ENCODE peak calls at places on chromosomes 12 and 14, in seven cellular contexts. A, Q, W, Y, L, Z and T are unnamed samples.

GRCh38 chr12:32603858-32604257 is 75.2 kb upstream of the DNM1L start:
- DNase-seq in A (no peak), Y (no peak), Z (no peak), L (peak), Q (no peak), W (no peak), T (no peak)

GRCh38 chr12:14913381-14913781 is 25.0 kb downstream of the ERP27 start:
- DNase-seq in L (peak), Y (no peak), W (no peak), Z (no peak), A (no peak), Q (no peak), T (peak)

GRCh38 chr12:106774808-106775524 is 484 bp downstream of the RIC8B start:
- DNase-seq in L (no peak), Z (no peak), A (peak), W (no peak), Q (no peak), Y (peak), T (no peak)

GRCh38 chr12:53212931-53213330 is 5.9 kb upstream of the ITGB7 start:
- DNase-seq in Y (no peak), A (no peak), Q (no peak), L (no peak), W (no peak), Z (no peak), T (no peak)

GRCh38 chr14:69320581-69321365 is 60.8 kb downstream of the GALNT16 start:
- DNase-seq in Q (no peak), Z (no peak), Y (peak), A (no peak), W (no peak), L (no peak), T (no peak)

GRCh38 chr14:72525087-72525909 is 368.6 kb downstream of the DPF3 start:
- DNase-seq in Z (no peak), Q (no peak), L (no peak), W (no peak), A (no peak), Y (no peak), T (no peak)

GRCh38 chr14:78259831-78260230 is 89.7 kb downstream of the NRXN3 start:
- DNase-seq in A (no peak), Z (no peak), Y (no peak), L (no peak), W (no peak), Q (no peak), T (no peak)

GRCh38 chr12:131852551-131853299 is 24.5 kb downstream of the MMP17 start:
- DNase-seq in A (no peak), Y (no peak), W (no peak), Q (no peak), L (no peak), Z (no peak), T (no peak)

GRCh38 chr14:66396165-66396564 is 90.0 kb upstream of the CCDC196 start:
- DNase-seq in A (no peak), Y (no peak), W (no peak), L (no peak), Z (no peak), Q (no peak), T (no peak)

GRCh38 chr12:13777374-13777773 is 204.0 kb downstream of the GRIN2B start:
- DNase-seq in Z (no peak), A (no peak), Y (no peak), W (no peak), L (no peak), Q (no peak), T (no peak)

GRCh38 chr14:65849096-65849495 is 436.6 kb downstream of the FUT8 start:
- DNase-seq in W (no peak), L (no peak), Z (no peak), Y (no peak), Q (no peak), A (no peak), T (no peak)

GRCh38 chr12:94872007-94872653 is 131.4 kb downstream of the NDUFA12 start:
- DNase-seq in A (no peak), L (peak), Y (no peak), Q (no peak), W (no peak), Z (no peak), T (no peak)

GRCh38 chr14:104230119-104230885 is 91.9 kb downstream of the KIF26A start:
- DNase-seq in Z (no peak), Y (no peak), L (no peak), Q (no peak), A (no peak), W (no peak), T (no peak)

GRCh38 chr12:114933428-114934160 is 249.6 kb upstream of the TBX3 start:
- DNase-seq in Y (no peak), L (peak), A (no peak), Z (no peak), W (no peak), Q (no peak), T (no peak)

GRCh38 chr12:116604151-116604550 is 45.0 kb downstream of the MAP1LC3B2 start:
- DNase-seq in W (no peak), Z (no peak), L (no peak), Q (no peak), Y (no peak), A (no peak), T (no peak)

GRCh38 chr12:55757701-55758100 is 14.8 kb downstream of the GDF11 start:
- DNase-seq in W (no peak), Y (no peak), Q (no peak), Z (no peak), A (no peak), L (no peak), T (no peak)

GRCh38 chr12:91353266-91353665 is 170.6 kb upstream of the DCN start:
- DNase-seq in Y (no peak), W (no peak), Z (no peak), Q (no peak), L (no peak), A (no peak), T (no peak)

GRCh38 chr14:58813745-58814144 is 176.0 kb downstream of the DACT1 start:
- DNase-seq in A (no peak), L (no peak), W (no peak), Q (no peak), Y (no peak), Z (no peak), T (no peak)

GRCh38 chr14:21096889-21097615 is 1.4 kb downstream of the ZNF219 start:
- DNase-seq in A (no peak), Y (no peak), W (no peak), L (no peak), Q (no peak), Z (no peak), T (no peak)

GRCh38 chr14:36655571-36655962 is 6.1 kb upstream of the PAX9 start:
- DNase-seq in W (no peak), L (no peak), Z (no peak), Q (no peak), Y (no peak), A (no peak), T (no peak)

GRCh38 chr14:73775339-73776193 is 61.4 kb upstream of the PNMA1 start:
- DNase-seq in W (no peak), Z (no peak), L (no peak), Q (no peak), Y (no peak), A (no peak), T (no peak)

GRCh38 chr14:61420326-61420725 is 98.9 kb downstream of the PRKCH start:
- DNase-seq in Z (peak), A (no peak), Y (no peak), Q (no peak), L (peak), W (peak), T (no peak)

GRCh38 chr12:118494776-118495175 is 118.4 kb downstream of the SUDS3 start:
- DNase-seq in Y (no peak), Z (no peak), Q (no peak), W (no peak), A (no peak), L (no peak), T (no peak)